ENCODE peak calls at places on chromosomes 3 and 15, in six cellular contexts. One of them, this sample, is unnamed.

GRCh38 chr3:71341721-71342120 is 241.8 kb downstream of the FOXP1 start:
- DNase-seq in H1: no peak
- DNase-seq in tibial nerve: no peak
- DNase-seq in upper lobe of left lung: no peak
- DNase-seq in A549: no peak
- DNase-seq in transverse colon: no peak
- DNase-seq in this sample: no peak

GRCh38 chr15:41994772-41995475 is 22.6 kb upstream of the EHD4 start:
- DNase-seq in H1: no peak
- DNase-seq in tibial nerve: no peak
- DNase-seq in upper lobe of left lung: no peak
- DNase-seq in A549: no peak
- DNase-seq in transverse colon: no peak
- DNase-seq in this sample: no peak

GRCh38 chr3:10248984-10249748 is 907 bp downstream of the TATDN2 start:
- DNase-seq in H1: no peak
- DNase-seq in tibial nerve: no peak
- DNase-seq in upper lobe of left lung: peak
- DNase-seq in A549: peak
- DNase-seq in transverse colon: peak
- DNase-seq in this sample: no peak

GRCh38 chr15:63439536-63440264 is 58.1 kb upstream of the CA12 start:
- DNase-seq in H1: no peak
- DNase-seq in tibial nerve: no peak
- DNase-seq in upper lobe of left lung: no peak
- DNase-seq in A549: no peak
- DNase-seq in transverse colon: no peak
- DNase-seq in this sample: no peak

GRCh38 chr3:2090095-2090494 is 8.6 kb upstream of the CNTN4 start:
- DNase-seq in H1: no peak
- DNase-seq in tibial nerve: no peak
- DNase-seq in upper lobe of left lung: no peak
- DNase-seq in A549: no peak
- DNase-seq in transverse colon: no peak
- DNase-seq in this sample: no peak

GRCh38 chr15:100255644-100256043 is 86.1 kb downstream of the ADAMTS17 start:
- DNase-seq in H1: no peak
- DNase-seq in tibial nerve: no peak
- DNase-seq in upper lobe of left lung: peak
- DNase-seq in A549: no peak
- DNase-seq in transverse colon: no peak
- DNase-seq in this sample: no peak

GRCh38 chr3:26827169-26827568 is 204.6 kb downstream of the LRRC3B start:
- DNase-seq in H1: no peak
- DNase-seq in tibial nerve: no peak
- DNase-seq in upper lobe of left lung: no peak
- DNase-seq in A549: no peak
- DNase-seq in transverse colon: no peak
- DNase-seq in this sample: no peak

GRCh38 chr3:166283856-166284255 is 446.6 kb upstream of the BCHE start:
- DNase-seq in H1: no peak
- DNase-seq in tibial nerve: no peak
- DNase-seq in upper lobe of left lung: no peak
- DNase-seq in A549: peak
- DNase-seq in transverse colon: no peak
- DNase-seq in this sample: no peak

GRCh38 chr15:31584195-31584594 is 257.6 kb downstream of the KLF13 start:
- DNase-seq in H1: no peak
- DNase-seq in tibial nerve: no peak
- DNase-seq in upper lobe of left lung: no peak
- DNase-seq in A549: no peak
- DNase-seq in transverse colon: no peak
- DNase-seq in this sample: peak

DNA sequence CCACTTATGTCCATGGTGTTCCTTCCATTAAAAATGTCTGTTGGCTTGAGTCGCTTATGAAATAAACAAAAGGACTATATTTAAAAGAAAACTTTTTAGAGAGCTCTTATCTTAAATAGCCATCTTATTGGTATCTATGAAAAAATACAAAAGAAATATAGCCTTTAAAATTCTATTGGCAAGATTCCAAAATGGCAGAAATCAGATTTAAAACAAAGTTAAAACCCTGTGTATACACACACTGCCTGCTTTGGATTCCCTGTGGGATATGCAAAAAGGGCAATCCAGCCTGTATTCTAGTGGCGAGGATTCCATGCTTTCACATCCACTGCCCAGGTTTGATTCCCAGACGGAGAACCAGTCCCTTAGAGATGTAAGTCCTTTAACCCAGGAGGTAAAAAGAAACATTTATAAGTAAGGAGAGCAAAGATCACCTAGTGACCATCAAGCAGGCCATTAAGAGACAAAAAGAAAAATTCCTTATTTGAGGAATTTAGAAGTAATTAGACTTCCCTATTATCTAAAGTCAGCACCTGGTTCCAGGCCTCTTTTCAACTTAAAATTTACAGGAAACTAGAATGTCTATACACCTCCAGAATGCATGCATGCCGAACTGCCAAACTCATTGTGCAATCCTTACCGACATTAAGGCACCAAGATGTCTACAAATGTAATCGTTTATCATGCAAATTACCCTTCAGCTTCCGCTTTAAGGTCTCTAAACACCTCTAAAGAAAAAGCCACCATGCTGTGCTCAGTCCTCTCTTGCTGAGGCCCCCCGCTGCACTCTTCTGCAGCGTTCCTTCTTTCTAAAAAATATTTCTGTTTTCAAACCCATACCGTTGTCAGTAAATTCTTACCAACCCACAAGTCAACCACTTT is 69.6 kb upstream of the STRIT1 start:
- DNase-seq in H1: peak
- DNase-seq in tibial nerve: no peak
- DNase-seq in upper lobe of left lung: no peak
- DNase-seq in A549: no peak
- DNase-seq in transverse colon: no peak
- DNase-seq in this sample: no peak
- TF ChIP-seq EP300 in H1: no peak
- TF ChIP-seq EP300 in tibial nerve: no peak
- TF ChIP-seq EP300 in upper lobe of left lung: no peak
- TF ChIP-seq EP300 in A549: no peak
- TF ChIP-seq EP300 in transverse colon: no peak
- TF ChIP-seq EP300 in this sample: no peak

GRCh38 chr15:40906101-40906946 is 12.1 kb downstream of the VPS18 start:
- DNase-seq in H1: peak
- DNase-seq in tibial nerve: peak
- DNase-seq in upper lobe of left lung: peak
- DNase-seq in A549: peak
- DNase-seq in transverse colon: peak
- DNase-seq in this sample: no peak

GRCh38 chr15:40909662-40910625 is 15.7 kb downstream of the VPS18 start:
- DNase-seq in H1: no peak
- DNase-seq in tibial nerve: no peak
- DNase-seq in upper lobe of left lung: peak
- DNase-seq in A549: no peak
- DNase-seq in transverse colon: no peak
- DNase-seq in this sample: no peak

GRCh38 chr15:40904552-40905201 is 10.4 kb downstream of the VPS18 start:
- DNase-seq in H1: no peak
- DNase-seq in tibial nerve: no peak
- DNase-seq in upper lobe of left lung: no peak
- DNase-seq in A549: no peak
- DNase-seq in transverse colon: no peak
- DNase-seq in this sample: no peak

GRCh38 chr15:40908095-40908494 is 13.8 kb downstream of the VPS18 start:
- DNase-seq in H1: no peak
- DNase-seq in tibial nerve: no peak
- DNase-seq in upper lobe of left lung: no peak
- DNase-seq in A549: no peak
- DNase-seq in transverse colon: no peak
- DNase-seq in this sample: no peak

GRCh38 chr15:40906947-40907802 is 12.9 kb downstream of the VPS18 start:
- DNase-seq in H1: no peak
- DNase-seq in tibial nerve: no peak
- DNase-seq in upper lobe of left lung: peak
- DNase-seq in A549: no peak
- DNase-seq in transverse colon: peak
- DNase-seq in this sample: no peak
- TF ChIP-seq POLR2A in H1: no peak
- TF ChIP-seq POLR2A in tibial nerve: no peak
- TF ChIP-seq POLR2A in upper lobe of left lung: no peak
- TF ChIP-seq POLR2A in A549: no peak
- TF ChIP-seq POLR2A in transverse colon: peak
- TF ChIP-seq POLR2A in this sample: no peak

GRCh38 chr3:78497025-78497424 is 1270.8 kb downstream of the ROBO1 start:
- DNase-seq in H1: no peak
- DNase-seq in tibial nerve: no peak
- DNase-seq in upper lobe of left lung: peak
- DNase-seq in A549: no peak
- DNase-seq in transverse colon: no peak
- DNase-seq in this sample: no peak
- TF ChIP-seq EP300 in H1: no peak
- TF ChIP-seq EP300 in tibial nerve: no peak
- TF ChIP-seq EP300 in upper lobe of left lung: no peak
- TF ChIP-seq EP300 in A549: no peak
- TF ChIP-seq EP300 in transverse colon: no peak
- TF ChIP-seq EP300 in this sample: no peak

GRCh38 chr3:52231502-52232278 is 6.2 kb upstream of the TLR9 start:
- DNase-seq in H1: no peak
- DNase-seq in tibial nerve: peak
- DNase-seq in upper lobe of left lung: peak
- DNase-seq in A549: peak
- DNase-seq in transverse colon: peak
- DNase-seq in this sample: no peak
- TF ChIP-seq POLR2A in H1: no peak
- TF ChIP-seq POLR2A in tibial nerve: no peak
- TF ChIP-seq POLR2A in upper lobe of left lung: no peak
- TF ChIP-seq POLR2A in A549: no peak
- TF ChIP-seq POLR2A in transverse colon: no peak
- TF ChIP-seq POLR2A in this sample: no peak

DNA sequence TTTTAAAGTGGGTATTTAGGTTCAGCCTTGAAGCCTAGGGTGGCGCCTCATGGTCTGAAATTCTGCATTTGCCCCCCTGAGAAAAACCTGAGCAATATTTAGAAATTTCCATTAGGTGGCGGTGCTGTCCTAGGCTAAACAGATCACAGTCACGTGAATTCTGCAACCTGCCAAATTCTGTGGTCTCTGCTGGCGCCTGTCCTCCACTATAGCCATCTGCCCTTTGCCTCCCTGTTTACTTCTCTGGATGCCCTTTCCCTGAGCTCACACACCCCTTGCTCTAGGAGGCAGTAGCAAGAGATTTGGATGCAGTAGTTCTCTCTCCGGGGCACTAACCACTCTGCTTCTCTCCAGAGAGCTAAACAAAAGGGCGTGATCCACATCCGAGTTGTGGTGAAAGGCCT is 9.1 kb downstream of the MRPS11 start:
- DNase-seq in H1: no peak
- DNase-seq in tibial nerve: peak
- DNase-seq in upper lobe of left lung: no peak
- DNase-seq in A549: peak
- DNase-seq in transverse colon: no peak
- DNase-seq in this sample: no peak
- TF ChIP-seq EP300 in H1: no peak
- TF ChIP-seq EP300 in tibial nerve: no peak
- TF ChIP-seq EP300 in upper lobe of left lung: no peak
- TF ChIP-seq EP300 in A549: no peak
- TF ChIP-seq EP300 in transverse colon: no peak
- TF ChIP-seq EP300 in this sample: no peak